ENCODE peak calls at places on chromosomes 16 and 17, in four cellular contexts. N, T, C and B are unnamed samples. For H3K27me3, the result is how much of the 10 kb centered on the place peaks cover.

GRCh38 chr17:7043544-7044268 is at the start of gene SLC16A11:
- DNase-seq in N (no peak), T (peak), C (no peak), B (no peak)

GRCh38 chr17:58337126-58337599 is 8.6 kb upstream of the TSPOAP1 start:
- DNase-seq in N (no peak), T (peak), C (no peak), B (no peak)

GRCh38 chr16:265002-265529 is 10.7 kb downstream of the RGS11 start:
- DNase-seq in N (no peak), T (peak), C (no peak), B (no peak)

GRCh38 chr16:82192665-82193064 is 22.6 kb upstream of the MPHOSPH6 start:
- DNase-seq in N (no peak), T (no peak), C (no peak), B (no peak)

GRCh38 chr17:10744509-10745000 is 14.7 kb upstream of the TMEM220 start:
- DNase-seq in N (no peak), T (peak), C (peak), B (no peak)

GRCh38 chr17:27807567-27808470 is 7.5 kb upstream of the NOS2 start:
- DNase-seq in N (no peak), T (no peak), C (no peak), B (no peak)

GRCh38 chr17:72187544-72187943 is 66.7 kb downstream of the SOX9 start:
- DNase-seq in N (no peak), T (no peak), C (no peak), B (no peak)

GRCh38 chr16:6643083-6643686 is 689.5 kb upstream of the RBFOX1 start:
- DNase-seq in N (peak), T (peak), C (peak), B (no peak)

GRCh38 chr17:74177018-74177450 is 26.4 kb upstream of the RPL38 start:
- DNase-seq in N (no peak), T (no peak), C (no peak), B (no peak)

GRCh38 chr16:20906225-20906870 is 5.8 kb downstream of the LYRM1 start:
- DNase-seq in N (no peak), T (no peak), C (no peak), B (no peak)

GRCh38 chr17:50312311-50312710 is 33.6 kb upstream of the XYLT2 start:
- DNase-seq in N (no peak), T (no peak), C (no peak), B (no peak)

GRCh38 chr17:38868095-38868967 is 1.5 kb upstream of the LASP1 start:
- DNase-seq in N (no peak), T (no peak), C (peak), B (no peak)

GRCh38 chr17:67365762-67366192 is 600 bp downstream of the PSMD12 start:
- DNase-seq in N (peak), T (peak), C (peak), B (no peak)

GRCh38 chr16:51898872-51899271 is 648.1 kb downstream of the TOX3 start:
- DNase-seq in N (no peak), T (no peak), C (no peak), B (no peak)

GRCh38 chr17:68532826-68533225 is 20.6 kb downstream of the PRKAR1A start:
- DNase-seq in N (no peak), T (no peak), C (no peak), B (no peak)

GRCh38 chr17:77737442-77738265 is 220.8 kb upstream of the TNRC6C start:
- DNase-seq in N (no peak), T (no peak), C (no peak), B (no peak)

GRCh38 chr17:50151041-50151936 is 812 bp upstream of the PPP1R9B start:
- DNase-seq in N (peak), T (peak), C (peak), B (peak)

GRCh38 chr17:20267459-20267842 is 199.9 kb downstream of the LGALS9B start:
- DNase-seq in N (no peak), T (no peak), C (no peak), B (no peak)

GRCh38 chr17:49197346-49197998 is 12.9 kb downstream of the GNGT2 start:
- DNase-seq in N (no peak), T (no peak), C (no peak), B (no peak)

GRCh38 chr17:69820881-69821473 is 254.0 kb upstream of the KCNJ16 start:
- DNase-seq in N (no peak), T (no peak), C (no peak), B (no peak)

GRCh38 chr16:48444574-48444973 is 59.4 kb upstream of the SIAH1 start:
- DNase-seq in N (no peak), T (no peak), C (no peak), B (peak)

GRCh38 chr17:752620-753219 is 656 bp upstream of the GEMIN4 start:
- DNase-seq in N (no peak), T (peak), C (no peak), B (no peak)

GRCh38 chr17:12536021-12536420 is 129.7 kb upstream of the MYOCD start:
- DNase-seq in N (no peak), T (no peak), C (no peak), B (no peak)

GRCh38 chr16:65225488-65225887 is 103.6 kb upstream of the CDH11 start:
- DNase-seq in N (no peak), T (no peak), C (no peak), B (no peak)

GRCh38 chr16:57786632-57787518 is 15.4 kb downstream of the KIFC3 start:
- DNase-seq in N (no peak), T (no peak), C (no peak), B (no peak)

GRCh38 chr17:4229627-4230026 is 34.2 kb downstream of the ANKFY1 start:
- DNase-seq in N (no peak), T (no peak), C (no peak), B (no peak)

GRCh38 chr16:4214215-4214621 is 27.7 kb downstream of the SRL start:
- DNase-seq in N (no peak), T (no peak), C (peak), B (peak)

GRCh38 chr16:2194166-2194834 is 2.1 kb downstream of the CASKIN1 start:
- DNase-seq in N (no peak), T (no peak), C (no peak), B (no peak)

GRCh38 chr17:27247071-27247957 is 46.6 kb upstream of the WSB1 start:
- DNase-seq in N (no peak), T (no peak), C (peak), B (no peak)

GRCh38 chr16:48378276-48378675 is 6.9 kb downstream of the SIAH1 start:
- DNase-seq in N (no peak), T (no peak), C (no peak), B (no peak)

GRCh38 chr17:28901866-28902818 is 737 bp downstream of the DHRS13 start:
- DNase-seq in N (peak), T (peak), C (no peak), B (no peak)

GRCh38 chr17:50270430-50271172 is 3.7 kb upstream of the TMEM92 start:
- DNase-seq in N (no peak), T (no peak), C (no peak), B (no peak)

GRCh38 chr17:63497708-63498483 is 21.0 kb downstream of the ACE start:
- DNase-seq in N (peak), T (peak), C (peak), B (peak)

GRCh38 chr17:83080641-83081560 is 1.5 kb downstream of the METRNL start:
- DNase-seq in N (peak), T (peak), C (no peak), B (no peak)

GRCh38 chr16:7338826-7339225 is 6.2 kb downstream of the RBFOX1 start:
- DNase-seq in N (no peak), T (no peak), C (no peak), B (no peak)

GRCh38 chr16:2325181-2325580 is 15.3 kb downstream of the ABCA3 start:
- DNase-seq in N (no peak), T (no peak), C (no peak), B (no peak)

DNA sequence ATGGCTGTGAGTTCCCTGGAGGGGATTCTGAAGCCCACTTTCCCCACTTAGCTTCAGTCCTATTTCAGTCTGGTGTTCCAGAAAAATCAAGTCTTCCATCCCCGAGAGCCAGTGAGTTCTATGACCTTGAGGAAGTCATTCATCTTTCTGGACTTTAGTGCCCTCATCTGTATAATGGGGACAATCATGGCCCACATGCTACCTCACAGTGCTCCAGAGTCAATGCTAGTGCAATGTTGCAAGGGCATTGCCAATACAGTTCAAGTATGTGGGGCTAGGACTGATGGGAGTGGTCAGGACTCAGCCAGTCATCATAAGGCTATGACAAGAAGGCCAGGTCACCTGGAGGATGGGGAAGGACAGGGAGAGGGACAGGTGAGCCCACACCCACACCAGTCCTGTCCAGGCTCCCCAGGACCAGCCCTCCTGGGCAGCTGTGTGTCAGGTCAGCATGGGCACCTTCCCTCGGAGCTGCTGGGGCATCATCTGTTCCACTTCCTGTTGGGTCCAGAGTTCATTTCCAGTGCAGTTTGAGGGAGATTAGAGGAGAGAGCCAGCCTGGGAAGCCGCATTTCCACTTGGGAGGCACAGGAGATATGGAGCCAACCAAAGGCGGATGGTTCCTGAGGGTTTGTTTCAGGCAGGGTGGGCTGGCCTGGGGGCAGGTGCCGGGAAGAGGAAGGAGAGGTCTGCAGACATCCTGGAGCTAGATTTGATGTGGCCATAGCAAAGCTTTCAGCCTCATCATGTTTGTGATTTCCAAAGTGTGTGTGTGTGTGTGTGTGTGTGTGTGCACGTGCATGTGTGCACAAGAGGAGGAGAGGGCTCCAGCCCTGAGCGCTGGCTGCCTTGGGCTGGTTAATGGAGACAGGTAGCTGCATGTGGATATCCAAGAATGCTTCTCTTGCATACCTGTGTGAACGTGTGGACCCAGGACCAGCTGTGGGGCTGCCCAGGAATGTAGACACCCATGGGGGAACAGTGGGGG is 3.9 kb upstream of the WNT9B start:
- DNase-seq in N (no peak), T (no peak), C (peak), B (no peak)
- H3K27me3 ChIP-seq in N (under half), T (half or more), C (under half), B (under half)

DNA sequence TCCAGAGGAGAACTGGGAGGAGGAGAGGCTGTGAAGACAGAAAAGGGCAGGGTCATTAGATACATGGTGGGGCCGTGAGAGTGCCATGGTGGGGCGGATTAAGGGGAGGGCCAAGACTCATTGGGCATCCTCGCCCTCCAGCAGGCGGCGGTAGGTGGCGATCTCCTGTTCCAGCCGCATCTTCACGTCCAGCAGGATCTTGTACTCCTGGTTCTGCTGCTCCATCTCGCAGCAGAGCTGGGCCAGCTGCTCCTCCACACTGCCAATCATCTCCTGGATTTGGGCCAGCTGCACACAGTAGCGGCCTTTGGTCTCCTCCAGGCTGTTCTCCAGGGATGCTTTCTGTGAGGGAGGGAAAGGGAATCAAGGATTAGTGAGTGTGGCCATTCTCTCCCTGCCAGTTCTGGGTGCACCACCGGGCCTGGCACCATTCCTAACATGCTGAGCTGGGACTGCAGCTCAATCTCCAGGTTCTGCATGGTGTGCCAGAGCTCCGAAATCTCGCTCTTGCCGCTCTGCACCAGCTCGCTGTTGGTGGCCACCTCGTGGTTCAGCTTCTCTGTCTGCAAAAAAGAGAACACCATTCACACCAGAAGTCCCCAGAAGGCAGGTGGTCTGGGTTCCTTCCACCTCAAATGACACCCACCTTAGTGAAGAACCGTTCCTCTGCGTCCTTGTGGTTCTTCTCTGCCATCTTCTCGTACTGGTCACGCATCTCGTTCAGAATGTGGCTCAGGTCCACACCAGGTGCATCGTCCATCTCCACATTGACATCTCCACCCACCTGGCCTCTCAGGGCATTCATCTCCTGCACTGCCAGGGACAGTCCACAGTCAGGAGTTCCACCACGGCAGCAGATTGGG is 129.0 kb downstream of the CCDC144A start:
- DNase-seq in N (peak), T (no peak), C (no peak), B (no peak)
- TF ChIP-seq ELF1 in N (no peak), T (no peak), C (no peak), B (no peak)

GRCh38 chr17:76072149-76072858 is at the start of gene SRP68:
- DNase-seq in N (peak), T (peak), C (peak), B (peak)

GRCh38 chr17:76076100-76076764 is 1.7 kb downstream of the GALR2 start:
- DNase-seq in N (no peak), T (peak), C (no peak), B (no peak)

GRCh38 chr17:76075364-76076099 is 951 bp downstream of the GALR2 start:
- DNase-seq in N (no peak), T (peak), C (no peak), B (no peak)

GRCh38 chr17:76076765-76077581 is 2.0 kb upstream of the ZACN start:
- DNase-seq in N (no peak), T (peak), C (no peak), B (no peak)

DNA sequence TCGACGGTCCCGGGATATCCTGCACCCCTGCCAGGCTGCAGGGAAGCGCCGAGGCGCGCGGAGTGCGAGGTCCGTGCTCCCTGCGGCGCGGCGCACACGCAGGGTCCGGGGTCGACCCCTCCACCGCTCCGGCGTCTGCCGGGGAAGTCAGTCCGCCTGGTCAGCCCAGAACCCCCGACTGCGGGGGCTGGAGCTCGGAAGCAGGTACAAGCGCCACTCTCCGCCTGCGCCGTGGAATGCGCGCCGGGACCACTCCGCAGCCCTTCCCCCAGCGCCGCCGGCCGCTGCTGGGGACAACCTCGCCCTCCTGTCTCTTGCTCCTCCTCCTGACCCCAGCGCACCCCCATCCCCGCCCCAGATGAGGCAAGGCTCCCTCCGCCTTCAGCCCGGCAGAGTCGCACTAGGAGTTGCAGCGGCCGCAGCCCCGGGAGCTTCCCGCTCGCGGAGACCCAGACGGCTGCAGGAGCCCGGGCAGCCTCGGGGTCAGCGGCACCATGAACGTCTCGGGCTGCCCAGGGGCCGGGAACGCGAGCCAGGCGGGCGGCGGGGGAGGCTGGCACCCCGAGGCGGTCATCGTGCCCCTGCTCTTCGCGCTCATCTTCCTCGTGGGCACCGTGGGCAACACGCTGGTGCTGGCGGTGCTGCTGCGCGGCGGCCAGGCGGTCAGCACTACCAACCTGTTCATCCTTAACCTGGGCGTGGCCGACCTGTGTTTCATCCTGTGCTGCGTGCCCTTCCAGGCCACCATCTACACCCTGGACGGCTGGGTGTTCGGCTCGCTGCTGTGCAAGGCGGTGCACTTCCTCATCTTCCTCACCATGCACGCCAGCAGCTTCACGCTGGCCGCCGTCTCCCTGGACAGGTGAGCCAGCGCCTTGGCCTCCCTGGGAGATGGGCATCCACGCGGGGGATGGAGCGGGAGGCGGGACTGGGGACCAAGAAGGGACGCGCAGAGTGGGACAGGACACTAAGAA is at the start of gene GALR2:
- DNase-seq in N (peak), T (peak), C (no peak), B (no peak)
- H3K27me3 ChIP-seq in N (under half), T (half or more), C (under half), B (under half)

GRCh38 chr17:8087942-8088230 is 370 bp upstream of the ALOX12B start:
- DNase-seq in N (no peak), T (no peak), C (no peak), B (no peak)
- TF ChIP-seq ELF1 in N (no peak), T (no peak), C (no peak), B (no peak)

DNA sequence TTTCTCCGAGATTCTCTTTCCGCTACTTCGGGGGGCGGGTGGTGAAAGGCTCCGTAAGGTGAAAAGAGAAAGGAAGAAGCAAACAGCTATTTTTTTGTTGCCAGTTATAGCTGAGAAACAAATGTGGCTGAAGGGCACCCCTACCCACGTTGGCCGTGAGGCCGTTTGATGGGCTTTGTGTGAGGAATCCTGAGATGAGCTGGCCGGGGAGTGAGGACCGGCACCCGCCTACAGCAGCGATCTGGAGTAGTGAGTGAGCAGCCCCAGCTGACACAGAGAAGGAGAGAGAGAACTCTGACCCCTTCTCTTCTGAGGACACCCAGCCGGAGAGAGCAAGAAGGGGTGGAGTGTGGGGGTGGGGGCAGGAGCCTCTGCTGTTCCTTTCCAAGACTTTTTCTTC is 5.6 kb downstream of the JPH3 start:
- DNase-seq in N (no peak), T (no peak), C (no peak), B (no peak)
- H3K27me3 ChIP-seq in N (under half), T (under half), C (under half), B (half or more)

DNA sequence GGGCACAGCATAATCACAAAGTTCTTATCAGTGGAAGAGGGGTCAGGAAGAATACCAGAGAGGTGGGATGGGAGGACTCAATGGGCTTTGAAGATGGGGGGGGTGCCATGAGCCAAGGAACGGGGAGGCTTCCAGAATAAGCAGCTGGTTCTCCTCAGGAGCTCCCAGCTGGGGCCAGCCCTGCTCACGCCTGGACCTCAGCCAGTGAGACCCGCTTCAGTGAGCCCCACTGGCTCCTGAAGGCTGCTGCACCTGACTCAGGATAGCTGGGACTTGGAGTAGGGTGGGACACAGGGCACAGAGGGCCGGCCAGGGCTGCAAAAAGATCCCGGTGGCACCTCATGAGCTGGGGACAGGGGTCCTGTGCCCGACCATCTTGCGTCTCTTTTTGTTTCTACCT is 24.4 kb upstream of the ZC3H18 start:
- DNase-seq in N (no peak), T (no peak), C (no peak), B (no peak)
- TF ChIP-seq ELF1 in N (no peak), T (no peak), C (no peak), B (no peak)

GRCh38 chr17:81964081-81964849 is 3.3 kb upstream of the NOTUM start:
- DNase-seq in N (no peak), T (no peak), C (peak), B (no peak)
- H3K27me3 ChIP-seq in N (under half), T (under half), C (under half), B (under half)

GRCh38 chr17:43020789-43021738 is 1.1 kb downstream of the VAT1 start:
- DNase-seq in N (peak), T (peak), C (peak), B (no peak)
- TF ChIP-seq ELF1 in N (no peak), T (no peak), C (no peak), B (no peak)

GRCh38 chr17:36657390-36657762 is 56.0 kb downstream of the MRM1 start:
- DNase-seq in N (no peak), T (no peak), C (no peak), B (no peak)
- H3K27me3 ChIP-seq in N (under half), T (under half), C (under half), B (under half)

GRCh38 chr17:16439867-16440351 is 24.5 kb downstream of the TRPV2 start:
- DNase-seq in N (no peak), T (no peak), C (no peak), B (no peak)
- TF ChIP-seq ELF1 in N (no peak), T (no peak), C (no peak), B (no peak)